ENCODE peak calls at places on chromosome 9, in ten cellular contexts. G, O, R, P, E, W, D, T, K and N are unnamed samples. For H3K4me1, the result is how much of the 10 kb centered on the place peaks cover.

GRCh38 chr9:78811562-78812276 is 514.8 kb downstream of the PSAT1 start:
- DNase-seq in E (no peak), W (no peak), O (no peak), K (no peak), D (no peak), G (no peak), R (no peak), T (no peak), P (no peak), N (no peak)

GRCh38 chr9:95876595-95876994 is 1.1 kb downstream of the ERCC6L2 start:
- DNase-seq in T (no peak), K (no peak), E (peak), W (peak), G (no peak), D (no peak), O (no peak), P (no peak), R (peak), N (peak)

GRCh38 chr9:5025416-5025815 is 40.3 kb downstream of the JAK2 start:
- DNase-seq in K (peak), E (no peak), W (no peak), T (no peak), G (no peak), P (no peak), O (no peak), D (no peak), R (no peak), N (no peak)

GRCh38 chr9:93110400-93110855 is 14.4 kb downstream of the CARD19 start:
- DNase-seq in G (peak), R (no peak), D (no peak), W (no peak), O (no peak), K (no peak), T (no peak), P (peak), E (no peak), N (no peak)

GRCh38 chr9:135336722-135337490 is 142.7 kb upstream of the PPP1R26 start:
- DNase-seq in D (no peak), R (no peak), E (no peak), O (no peak), P (peak), K (no peak), G (peak), W (no peak), T (no peak), N (no peak)

GRCh38 chr9:38041564-38042267 is 27.3 kb downstream of the SHB start:
- DNase-seq in P (no peak), R (no peak), K (no peak), T (no peak), O (no peak), G (no peak), D (no peak), W (no peak), E (no peak), N (no peak)

GRCh38 chr9:110672873-110673508 is 4.4 kb downstream of the MUSK start:
- DNase-seq in E (no peak), W (no peak), G (no peak), O (no peak), K (no peak), T (no peak), D (no peak), P (no peak), R (no peak), N (no peak)

GRCh38 chr9:8863064-8863463 is 1063.5 kb upstream of the DMAC1 start:
- DNase-seq in G (no peak), E (no peak), R (no peak), K (no peak), O (no peak), W (no peak), D (no peak), P (no peak), T (no peak), N (no peak)

GRCh38 chr9:110521211-110521610 is 58.3 kb downstream of the SVEP1 start:
- DNase-seq in W (no peak), K (no peak), R (no peak), O (no peak), E (no peak), P (no peak), D (no peak), G (no peak), T (no peak), N (no peak)

GRCh38 chr9:121774715-121775613 is 123.5 kb downstream of the DAB2IP start:
- DNase-seq in E (no peak), D (no peak), G (peak), P (peak), K (peak), O (no peak), W (no peak), T (peak), R (no peak), N (no peak)

GRCh38 chr9:34311499-34312225 is 17.4 kb downstream of the KIF24 start:
- DNase-seq in K (no peak), D (no peak), O (no peak), E (no peak), G (no peak), W (no peak), R (no peak), P (no peak), T (no peak), N (no peak)

GRCh38 chr9:15763371-15763770 is 210.5 kb downstream of the CCDC171 start:
- DNase-seq in O (no peak), G (no peak), P (no peak), K (no peak), W (no peak), R (no peak), E (no peak), D (no peak), T (no peak), N (no peak)

GRCh38 chr9:31232485-31232884 is 1152.0 kb upstream of the ACO1 start:
- DNase-seq in R (no peak), P (no peak), K (no peak), E (no peak), W (no peak), O (no peak), G (no peak), D (no peak), T (peak), N (no peak)

GRCh38 chr9:114395768-114396167 is 8.0 kb upstream of the AKNA start:
- DNase-seq in K (no peak), P (no peak), R (no peak), E (no peak), G (no peak), T (no peak), D (no peak), O (no peak), W (no peak), N (no peak)

GRCh38 chr9:114396558-114397218 is 8.9 kb upstream of the AKNA start:
- DNase-seq in E (no peak), W (peak), P (no peak), R (no peak), D (no peak), T (no peak), O (no peak), G (no peak), K (peak), N (no peak)

GRCh38 chr9:114395196-114395595 is 7.4 kb upstream of the AKNA start:
- DNase-seq in D (no peak), W (no peak), O (no peak), E (no peak), K (no peak), T (no peak), G (no peak), P (no peak), R (no peak), N (no peak)

GRCh38 chr9:114392749-114393112 is 4.9 kb upstream of the AKNA start:
- DNase-seq in P (no peak), G (no peak), T (no peak), K (no peak), O (no peak), R (no peak), W (peak), E (no peak), D (no peak), N (peak)

DNA sequence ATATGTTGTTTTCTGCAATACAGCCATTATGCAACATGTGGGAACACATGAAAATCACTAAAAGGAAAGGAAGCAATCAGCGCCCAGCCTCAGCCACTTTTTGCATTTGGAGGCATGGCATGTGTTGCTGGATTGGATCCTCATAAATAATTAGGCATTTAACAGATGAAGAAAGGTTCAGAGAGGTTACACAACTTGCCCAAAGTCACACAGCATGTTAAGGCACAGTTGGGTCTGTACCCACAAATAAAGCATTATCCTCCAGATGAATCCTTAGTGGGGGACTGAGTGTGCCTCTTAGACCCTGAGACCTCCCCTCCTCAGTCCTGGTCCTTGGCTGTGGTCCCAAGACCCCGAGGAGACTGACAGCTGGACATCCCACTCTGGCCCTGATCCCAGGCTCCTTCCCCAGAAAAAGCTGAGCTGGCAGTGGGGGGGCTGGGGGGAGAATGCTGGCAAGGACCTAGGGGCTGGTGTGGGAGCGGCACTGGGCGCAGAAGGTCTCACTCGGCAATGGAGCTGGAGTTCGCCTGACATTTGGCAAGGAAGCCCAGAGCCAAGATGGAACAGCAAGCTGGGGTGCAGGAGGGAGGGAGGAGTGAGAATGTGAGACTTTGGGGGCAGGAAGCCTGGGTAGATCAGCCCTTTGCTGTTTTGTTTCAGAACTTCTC is 6.9 kb upstream of the AKNA start:
- DNase-seq in O (no peak), K (no peak), D (no peak), P (no peak), R (no peak), G (no peak), E (no peak), W (no peak), T (no peak), N (no peak)
- H3K4me1 ChIP-seq in O (under half), K (under half), D (half or more), P (under half), R (under half), G (under half), E (under half), W (half or more), T (under half), N (under half)

GRCh38 chr9:33106827-33107621 is 30.6 kb upstream of the SMU1 start:
- DNase-seq in R (no peak), T (peak), K (peak), E (no peak), D (no peak), O (no peak), W (no peak), G (peak), P (no peak), N (no peak)

GRCh38 chr9:33109097-33109496 is 32.6 kb upstream of the SMU1 start:
- DNase-seq in E (no peak), T (no peak), R (no peak), P (no peak), W (no peak), K (no peak), O (no peak), D (no peak), G (no peak), N (no peak)

GRCh38 chr9:33108472-33108871 is 32.0 kb upstream of the SMU1 start:
- DNase-seq in R (no peak), D (no peak), P (no peak), K (no peak), W (no peak), E (no peak), G (no peak), T (no peak), O (no peak), N (no peak)

GRCh38 chr9:33106372-33106771 is 29.9 kb upstream of the SMU1 start:
- DNase-seq in O (no peak), W (no peak), P (no peak), G (no peak), R (no peak), T (no peak), E (no peak), D (no peak), K (no peak), N (no peak)

DNA sequence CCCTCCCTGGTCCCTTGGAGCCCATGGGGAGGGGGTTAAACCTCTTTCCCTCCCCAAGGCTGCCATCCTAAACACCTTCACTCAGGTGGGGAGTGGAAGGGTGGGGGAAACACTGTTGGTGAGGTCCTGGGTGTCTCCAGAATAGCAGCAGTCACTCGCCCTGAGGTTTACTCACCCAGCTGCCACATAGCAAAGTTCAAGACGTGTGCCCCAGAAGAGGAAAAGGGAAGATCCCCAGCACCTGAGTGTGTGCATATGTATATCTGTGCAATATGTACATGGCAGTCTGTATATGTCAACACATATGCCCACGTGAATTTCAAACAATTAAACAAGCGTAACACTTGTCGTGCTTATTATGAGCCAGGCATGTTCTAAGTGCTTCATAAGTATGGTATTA is 31.3 kb upstream of the SMU1 start:
- DNase-seq in W (no peak), P (no peak), O (no peak), T (no peak), E (no peak), G (no peak), R (no peak), D (no peak), K (no peak), N (no peak)
- H3K27ac ChIP-seq in W (no peak), P (peak), O (no peak), T (peak), E (no peak), G (no peak), R (no peak), D (peak), K (peak), N (no peak)

DNA sequence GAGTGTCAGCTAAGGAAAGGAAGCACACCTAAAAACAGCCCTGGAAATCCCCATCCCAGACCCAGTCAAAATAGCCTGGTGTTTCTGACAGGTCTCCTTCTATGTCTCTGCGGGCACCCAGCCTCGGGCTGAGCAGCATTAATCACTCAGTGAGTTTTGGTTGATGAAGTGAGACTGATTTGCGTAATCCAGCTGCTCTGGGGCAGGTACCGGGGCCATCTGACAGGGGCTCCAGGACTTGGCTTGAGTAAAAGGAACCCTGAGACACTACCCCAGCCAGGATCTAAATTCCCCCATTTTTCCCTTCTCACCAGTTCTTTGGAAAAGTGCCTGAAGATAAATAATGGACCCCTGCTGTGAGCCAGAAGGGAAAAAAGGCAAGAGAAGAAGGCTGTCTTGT is 607 bp downstream of the SLC28A3 start:
- DNase-seq in P (no peak), R (no peak), G (no peak), E (peak), W (no peak), T (peak), O (no peak), D (no peak), K (no peak), N (no peak)
- H3K4me3 ChIP-seq in P (no peak), R (no peak), G (no peak), E (no peak), W (no peak), T (no peak), O (no peak), D (no peak), K (no peak), N (no peak)

GRCh38 chr9:132242621-132243155 is 80.8 kb downstream of the NTNG2 start:
- DNase-seq in G (peak), W (peak), D (no peak), T (no peak), E (no peak), K (no peak), O (no peak), R (no peak), P (peak), N (no peak)
- H3K4me1 ChIP-seq in G (under half), W (under half), D (under half), T (under half), E (under half), K (under half), O (under half), R (under half), P (under half), N (under half)

DNA sequence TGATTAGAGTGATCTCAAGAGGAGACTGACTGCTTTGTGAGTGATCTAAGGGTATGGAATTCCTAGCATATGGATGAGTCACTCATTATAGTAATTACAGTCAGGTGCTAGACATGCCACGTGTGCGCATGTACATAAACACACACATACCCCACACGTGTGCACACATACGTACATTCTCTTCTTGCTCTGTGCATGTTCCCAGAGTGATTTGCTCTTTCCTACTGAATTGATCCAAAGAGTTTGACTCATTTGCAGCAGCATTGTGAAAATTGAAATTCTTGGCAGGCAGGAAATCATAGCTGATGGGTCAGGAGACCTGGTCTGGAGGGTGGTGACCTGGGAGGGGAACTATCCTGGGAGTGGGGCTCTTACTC is 63.8 kb downstream of the ANGPTL2 start:
- DNase-seq in G (no peak), W (no peak), R (no peak), T (no peak), P (no peak), E (no peak), K (no peak), D (no peak), O (no peak), N (peak)
- H3K27ac ChIP-seq in G (no peak), W (no peak), R (no peak), T (no peak), P (no peak), E (no peak), K (peak), D (peak), O (no peak), N (no peak)

DNA sequence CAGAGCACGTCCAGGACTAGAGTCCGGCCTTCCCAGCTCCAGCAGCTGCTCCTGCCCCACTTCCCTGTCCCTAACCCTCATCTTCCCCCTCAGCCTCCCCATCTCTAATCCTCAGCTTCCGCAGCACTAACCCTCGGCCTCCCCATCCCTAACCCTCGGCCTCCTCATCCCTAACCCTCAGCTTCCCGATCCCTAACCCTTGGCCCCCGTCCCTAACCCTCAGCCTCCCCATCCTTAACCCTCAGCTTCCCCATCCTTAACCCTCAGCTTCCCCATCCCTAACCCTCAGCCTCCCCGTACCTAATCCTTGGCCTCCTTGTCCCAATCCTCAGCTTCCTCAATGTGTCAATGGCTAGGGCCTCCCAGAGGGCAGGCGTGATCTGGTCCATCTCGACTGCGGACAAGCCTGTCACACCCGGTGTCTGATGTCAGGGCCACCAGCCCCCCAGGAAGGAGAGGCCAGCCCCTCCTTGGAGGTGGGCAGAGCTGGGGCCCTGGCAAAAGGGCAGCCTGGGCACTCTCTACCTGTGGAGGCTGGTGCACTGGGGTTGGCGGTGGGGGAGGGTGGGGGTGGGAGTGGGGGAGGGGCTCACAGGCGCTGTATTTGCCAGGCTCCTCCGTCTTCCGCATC is 1.4 kb downstream of the OBP2B start:
- DNase-seq in K (no peak), E (no peak), G (peak), R (no peak), O (no peak), D (no peak), P (peak), T (no peak), W (no peak), N (no peak)
- H3K4me3 ChIP-seq in K (no peak), E (no peak), G (no peak), R (no peak), O (no peak), D (no peak), P (no peak), T (no peak), W (no peak), N (no peak)